ENCODE peak calls at places on chromosomes 13 and 19, in ten cellular contexts. U is left ventricle myocardium inferior, F is upper lobe of right lung, A is omental fat pad, X is MM.1S, P is endothelial cell, W is type B pancreatic cell, R is MCF 10A, Z is astrocyte of the spinal cord, I is mucosa of descending colon. O is an unnamed sample.

GRCh38 chr13:99040536-99041141 is 62.8 kb upstream of the DOCK9 start:
- DNase-seq in U (no peak), F (no peak), A (no peak), X (no peak), P (no peak), W (no peak), R (no peak), Z (peak), I (no peak), O (no peak)

GRCh38 chr13:44842158-44842557 is 147.1 kb downstream of the NUFIP1 start:
- DNase-seq in U (no peak), F (no peak), A (no peak), X (no peak), P (no peak), W (no peak), R (peak), Z (peak), I (no peak), O (no peak)

GRCh38 chr13:45406421-45406820 is 11.8 kb downstream of the SLC25A30 start:
- DNase-seq in U (no peak), F (no peak), A (no peak), X (no peak), P (no peak), W (no peak), R (no peak), Z (no peak), I (no peak), O (no peak)

GRCh38 chr19:56125806-56126590 is 4.9 kb upstream of the ZNF787 start:
- DNase-seq in U (no peak), F (no peak), A (no peak), X (no peak), P (no peak), W (no peak), R (no peak), Z (no peak), I (peak), O (no peak)

GRCh38 chr13:113759525-113760137 is 605 bp downstream of the TMEM255B start:
- DNase-seq in U (no peak), F (peak), A (no peak), X (no peak), P (peak), W (no peak), R (peak), Z (peak), I (no peak), O (no peak)

GRCh38 chr19:37986048-37986750 is 79.2 kb downstream of the SIPA1L3 start:
- DNase-seq in U (no peak), F (no peak), A (no peak), X (no peak), P (no peak), W (no peak), R (no peak), Z (no peak), I (no peak), O (no peak)

GRCh38 chr13:109389892-109390345 is 396.5 kb downstream of the IRS2 start:
- DNase-seq in U (no peak), F (no peak), A (no peak), X (no peak), P (no peak), W (no peak), R (peak), Z (no peak), I (no peak), O (no peak)

GRCh38 chr13:32829676-32830091 is 186.5 kb upstream of the KL start:
- DNase-seq in U (no peak), F (no peak), A (no peak), X (peak), P (no peak), W (no peak), R (peak), Z (peak), I (no peak), O (no peak)

GRCh38 chr13:76879211-76879875 is 6.9 kb downstream of the KCTD12 start:
- DNase-seq in U (peak), F (peak), A (no peak), X (peak), P (no peak), W (no peak), R (peak), Z (peak), I (peak), O (no peak)

GRCh38 chr19:40610396-40611064 is 9.4 kb downstream of the LTBP4 start:
- DNase-seq in U (peak), F (peak), A (no peak), X (peak), P (no peak), W (no peak), R (peak), Z (no peak), I (peak), O (no peak)

GRCh38 chr13:74270018-74270417 is 135.8 kb upstream of the KLF12 start:
- DNase-seq in U (no peak), F (no peak), A (no peak), X (no peak), P (no peak), W (no peak), R (peak), Z (no peak), I (no peak), O (no peak)

GRCh38 chr19:23343434-23344010 is 51.7 kb downstream of the ZNF91 start:
- DNase-seq in U (no peak), F (no peak), A (no peak), X (no peak), P (no peak), W (no peak), R (peak), Z (no peak), I (no peak), O (no peak)

GRCh38 chr13:54852831-54853230 is 1824.2 kb downstream of the OLFM4 start:
- DNase-seq in U (no peak), F (no peak), A (no peak), X (no peak), P (no peak), W (no peak), R (no peak), Z (no peak), I (no peak), O (no peak)

GRCh38 chr13:113403255-113404104 is 39.5 kb upstream of the GRTP1 start:
- DNase-seq in U (no peak), F (peak), A (no peak), X (no peak), P (no peak), W (peak), R (no peak), Z (no peak), I (no peak), O (no peak)

GRCh38 chr13:51230473-51231105 is 8.4 kb downstream of the FAM124A start:
- DNase-seq in U (peak), F (no peak), A (no peak), X (no peak), P (peak), W (no peak), R (no peak), Z (peak), I (peak), O (no peak)

GRCh38 chr13:51955281-51955771 is 55.9 kb downstream of the ATP7B start:
- DNase-seq in U (no peak), F (no peak), A (no peak), X (no peak), P (no peak), W (no peak), R (peak), Z (peak), I (peak), O (no peak)

GRCh38 chr13:32314271-32314967 is 744 bp downstream of the ZAR1L start:
- DNase-seq in U (peak), F (peak), A (no peak), X (no peak), P (no peak), W (no peak), R (no peak), Z (no peak), I (peak), O (no peak)

GRCh38 chr13:21297452-21297851 is 121.0 kb downstream of the MRPL57 start:
- DNase-seq in U (no peak), F (no peak), A (no peak), X (no peak), P (no peak), W (no peak), R (no peak), Z (no peak), I (no peak), O (no peak)

GRCh38 chr19:36973844-36974195 is 57.7 kb downstream of the ZNF568 start:
- DNase-seq in U (no peak), F (no peak), A (no peak), X (no peak), P (no peak), W (no peak), R (no peak), Z (no peak), I (no peak), O (no peak)

GRCh38 chr19:39351537-39352037 is 9.4 kb downstream of the SAMD4B start:
- DNase-seq in U (no peak), F (no peak), A (no peak), X (peak), P (no peak), W (no peak), R (no peak), Z (peak), I (no peak), O (no peak)

GRCh38 chr13:76884571-76885202 is 1.5 kb downstream of the KCTD12 start:
- DNase-seq in U (no peak), F (no peak), A (no peak), X (no peak), P (no peak), W (no peak), R (peak), Z (peak), I (peak), O (no peak)

GRCh38 chr19:42216653-42217521 is 590 bp downstream of the DEDD2 start:
- DNase-seq in U (peak), F (peak), A (no peak), X (peak), P (peak), W (no peak), R (peak), Z (peak), I (peak), O (peak)

GRCh38 chr13:30826911-30827577 is 79.0 kb upstream of the MEDAG start:
- DNase-seq in U (no peak), F (no peak), A (no peak), X (no peak), P (no peak), W (no peak), R (no peak), Z (no peak), I (no peak), O (no peak)
- TF ChIP-seq CTCF in U (no peak), F (no peak), A (no peak), X (no peak), P (no peak), W (no peak), R (no peak), Z (no peak), I (no peak), O (no peak)

DNA sequence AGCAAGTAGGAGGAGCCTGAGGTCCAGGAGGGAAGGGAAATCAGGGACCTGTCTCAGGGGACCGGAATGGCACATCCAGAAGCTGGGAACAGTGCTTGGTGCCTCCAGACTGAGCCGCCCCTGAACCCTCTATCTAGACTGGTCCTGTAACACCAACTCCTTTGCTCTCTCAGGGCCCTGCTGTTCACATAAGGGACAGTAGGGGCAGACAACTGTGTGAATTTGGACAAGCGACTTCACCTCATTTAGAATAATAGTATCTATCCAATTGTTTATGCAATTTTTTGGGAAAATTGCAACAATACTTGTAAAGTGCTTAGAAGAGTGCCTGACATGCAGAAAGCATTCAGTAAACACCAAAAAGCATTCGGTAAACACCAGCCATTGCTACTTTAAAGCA is 14.0 kb downstream of the SYMPK start:
- DNase-seq in U (no peak), F (no peak), A (no peak), X (no peak), P (no peak), W (no peak), R (no peak), Z (no peak), I (no peak), O (no peak)
- TF ChIP-seq CTCF in U (peak), F (no peak), A (no peak), X (peak), P (no peak), W (peak), R (no peak), Z (peak), I (no peak), O (peak)

GRCh38 chr13:94435604-94436226 is 43.8 kb downstream of the DCT start:
- DNase-seq in U (no peak), F (no peak), A (no peak), X (peak), P (no peak), W (no peak), R (peak), Z (peak), I (no peak), O (no peak)

GRCh38 chr13:94431987-94432386 is 47.5 kb downstream of the DCT start:
- DNase-seq in U (no peak), F (no peak), A (no peak), X (peak), P (no peak), W (no peak), R (no peak), Z (no peak), I (no peak), O (no peak)

GRCh38 chr13:94427313-94427712 is 52.2 kb downstream of the DCT start:
- DNase-seq in U (no peak), F (no peak), A (no peak), X (no peak), P (no peak), W (no peak), R (no peak), Z (no peak), I (no peak), O (no peak)

GRCh38 chr13:94431569-94431968 is 47.9 kb downstream of the DCT start:
- DNase-seq in U (no peak), F (no peak), A (no peak), X (no peak), P (no peak), W (no peak), R (no peak), Z (no peak), I (no peak), O (no peak)

DNA sequence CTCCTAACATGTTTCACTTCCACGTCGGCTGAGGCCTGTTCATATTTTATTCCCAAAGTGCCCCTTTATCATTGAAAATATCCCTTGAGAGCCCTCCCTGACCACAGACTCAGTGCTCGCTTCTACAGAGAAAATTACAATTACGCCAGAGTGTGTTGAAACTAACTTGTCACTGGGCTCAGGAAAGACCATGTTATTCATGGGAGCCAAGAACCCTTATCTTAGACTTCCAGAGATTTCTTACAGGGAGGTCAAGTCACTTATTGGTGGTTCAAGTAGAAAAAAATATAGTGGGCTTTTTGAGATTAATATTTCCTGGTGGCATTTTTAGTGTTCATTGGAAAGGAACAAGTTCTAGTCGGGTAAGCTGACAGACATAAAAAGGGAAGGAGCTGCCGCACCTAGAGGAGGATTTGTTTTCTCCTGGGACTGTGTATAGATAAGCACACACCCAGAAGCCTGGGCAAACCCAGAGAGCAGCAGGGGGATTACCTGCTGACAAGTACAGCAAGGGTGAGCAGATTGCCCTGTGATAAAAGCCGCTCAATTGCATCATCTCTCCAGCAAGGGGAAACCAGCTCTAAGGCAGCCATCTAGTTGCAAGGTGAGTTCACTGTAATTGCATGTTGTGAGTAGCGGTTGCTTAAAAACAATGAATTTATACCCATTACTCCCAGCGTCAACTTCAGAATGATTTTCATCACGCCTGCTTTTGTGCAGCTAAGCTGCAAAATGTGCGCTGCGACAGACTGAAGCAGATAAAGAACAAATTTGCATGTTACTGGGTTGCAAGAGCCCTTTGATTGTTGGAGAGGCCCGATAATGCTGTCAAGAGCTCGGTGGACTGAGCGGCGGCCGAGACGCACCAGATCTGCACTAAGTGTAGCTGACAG is 46.2 kb downstream of the DCT start:
- DNase-seq in U (no peak), F (no peak), A (no peak), X (no peak), P (no peak), W (no peak), R (no peak), Z (no peak), I (peak), O (no peak)
- TF ChIP-seq CTCF in U (no peak), F (no peak), A (no peak), X (no peak), P (no peak), W (no peak), R (no peak), Z (no peak), I (no peak), O (no peak)

GRCh38 chr13:70104481-70104880 is 3.1 kb upstream of the ATXN8OS start:
- DNase-seq in U (no peak), F (no peak), A (no peak), X (no peak), P (no peak), W (no peak), R (no peak), Z (no peak), I (no peak), O (no peak)
- TF ChIP-seq CTCF in U (no peak), F (no peak), A (no peak), X (no peak), P (no peak), W (no peak), R (no peak), Z (no peak), I (no peak), O (no peak)

GRCh38 chr19:13953021-13953531 is 767 bp downstream of the DCAF15 start:
- DNase-seq in U (no peak), F (no peak), A (no peak), X (no peak), P (no peak), W (no peak), R (peak), Z (peak), I (peak), O (no peak)
- TF ChIP-seq CTCF in U (no peak), F (no peak), A (no peak), X (peak), P (no peak), W (no peak), R (no peak), Z (peak), I (no peak), O (no peak)

O was measured in neural crest cell.